ENCODE peak calls at places on chromosomes 13 and 19, in ten cellular contexts. Z, C, T, M, K, V, W, I, O and U are unnamed samples.

GRCh38 chr19:12880551-12881171 is 588 bp downstream of the DNASE2 start:
- DNase-seq in Z (peak; percentile 43), C (no peak), T (no peak), M (no peak), K (peak; percentile 48), V (peak; percentile 21), W (peak; percentile 42), I (peak; percentile 22), O (no peak), U (no peak)

GRCh38 chr19:2724148-2724557 is 3.0 kb upstream of the DIRAS1 start:
- DNase-seq in Z (peak; percentile 15), C (no peak), T (no peak), M (no peak), K (no peak), V (no peak), W (no peak), I (no peak), O (no peak), U (no peak)

GRCh38 chr19:41588497-41589209 is 12.7 kb downstream of the CEACAM21 start:
- DNase-seq in Z (no peak), C (no peak), T (peak; percentile 14), M (no peak), K (no peak), V (peak; percentile 38), W (no peak), I (peak; percentile 57), O (no peak), U (no peak)

GRCh38 chr19:2394054-2394668 is 33.2 kb downstream of the TIMM13 start:
- DNase-seq in Z (no peak), C (no peak), T (no peak), M (no peak), K (no peak), V (peak; percentile 45), W (no peak), I (peak; percentile 19), O (no peak), U (no peak)

GRCh38 chr19:46016426-46017094 is 6.3 kb downstream of the PGLYRP1 start:
- DNase-seq in Z (peak; percentile 86), C (peak; percentile 72), T (peak; percentile 70), M (peak; percentile 73), K (peak; percentile 84), V (peak; percentile 84), W (peak; percentile 85), I (peak; percentile 77), O (peak; percentile 70), U (peak; percentile 75)

GRCh38 chr19:45474941-45475516 is 7.2 kb downstream of the FOSB start:
- DNase-seq in Z (no peak), C (no peak), T (no peak), M (no peak), K (no peak), V (no peak), W (no peak), I (no peak), O (no peak), U (no peak)

GRCh38 chr19:13613447-13613846 is 107.2 kb upstream of the CACNA1A start:
- DNase-seq in Z (no peak), C (no peak), T (no peak), M (no peak), K (no peak), V (no peak), W (no peak), I (no peak), O (no peak), U (no peak)

GRCh38 chr19:35251456-35251855 is 2.7 kb downstream of the LSR start:
- DNase-seq in Z (no peak), C (no peak), T (no peak), M (no peak), K (no peak), V (no peak), W (no peak), I (no peak), O (no peak), U (no peak)

GRCh38 chr19:28296506-28296905 is 916.4 kb downstream of the UQCRFS1 start:
- DNase-seq in Z (no peak), C (no peak), T (peak; percentile 89), M (no peak), K (no peak), V (no peak), W (no peak), I (peak; percentile 20), O (no peak), U (no peak)

GRCh38 chr13:106133025-106133424 is 402.4 kb downstream of the EFNB2 start:
- DNase-seq in Z (no peak), C (no peak), T (peak; percentile 74), M (no peak), K (no peak), V (no peak), W (no peak), I (peak; percentile 93), O (no peak), U (no peak)

GRCh38 chr13:102392810-102393209 is 9.0 kb downstream of the FGF14 start:
- DNase-seq in Z (no peak), C (no peak), T (peak; percentile 43), M (no peak), K (no peak), V (no peak), W (peak; percentile 22), I (no peak), O (no peak), U (no peak)

GRCh38 chr13:40254394-40254793 is 412.0 kb downstream of the FOXO1 start:
- DNase-seq in Z (no peak), C (no peak), T (no peak), M (no peak), K (no peak), V (no peak), W (no peak), I (peak; percentile 22), O (no peak), U (no peak)

GRCh38 chr13:26584713-26585112 is 27.2 kb downstream of the WASF3 start:
- DNase-seq in Z (no peak), C (no peak), T (peak; percentile 86), M (no peak), K (no peak), V (no peak), W (no peak), I (peak; percentile 89), O (no peak), U (no peak)

GRCh38 chr19:14347999-14348889 is 33.0 kb upstream of the ADGRE5 start:
- DNase-seq in Z (peak; percentile 75), C (peak; percentile 60), T (peak; percentile 43), M (peak; percentile 51), K (peak; percentile 74), V (peak; percentile 74), W (peak; percentile 80), I (peak; percentile 58), O (peak; percentile 60), U (peak; percentile 56)

GRCh38 chr19:41641879-41642485 is 15.1 kb upstream of the CEACAM4 start:
- DNase-seq in Z (peak; percentile 69), C (peak; percentile 56), T (peak; percentile 54), M (peak; percentile 29), K (peak; percentile 59), V (peak; percentile 67), W (peak; percentile 68), I (peak; percentile 57), O (peak; percentile 34), U (no peak)

GRCh38 chr13:33261426-33262068 is 24.0 kb downstream of the STARD13 start:
- DNase-seq in Z (no peak), C (no peak), T (no peak), M (no peak), K (no peak), V (no peak), W (no peak), I (no peak), O (no peak), U (no peak)

GRCh38 chr13:114101831-114102520 is 30.4 kb downstream of the RASA3 start:
- DNase-seq in Z (no peak), C (no peak), T (no peak), M (no peak), K (peak; percentile 14), V (no peak), W (no peak), I (no peak), O (no peak), U (no peak)

GRCh38 chr13:25752957-25753540 is 298.8 kb downstream of the SHISA2 start:
- DNase-seq in Z (no peak), C (no peak), T (peak; percentile 81), M (no peak), K (peak; percentile 76), V (peak; percentile 50), W (no peak), I (peak; percentile 63), O (no peak), U (no peak)

GRCh38 chr19:53034948-53035675 is 9.4 kb upstream of the ERVV-2 start:
- DNase-seq in Z (no peak), C (no peak), T (no peak), M (no peak), K (no peak), V (no peak), W (no peak), I (no peak), O (no peak), U (no peak)

GRCh38 chr13:30453727-30454126 is 12.0 kb downstream of the HMGB1 start:
- DNase-seq in Z (no peak), C (no peak), T (peak; percentile 42), M (no peak), K (no peak), V (no peak), W (no peak), I (no peak), O (no peak), U (no peak)

GRCh38 chr13:49113526-49114286 is 106.4 kb upstream of the MLNR start:
- DNase-seq in Z (no peak), C (no peak), T (peak; percentile 78), M (no peak), K (no peak), V (no peak), W (no peak), I (peak; percentile 49), O (no peak), U (no peak)

GRCh38 chr13:102038787-102039186 is 363.1 kb downstream of the FGF14 start:
- DNase-seq in Z (no peak), C (no peak), T (no peak), M (no peak), K (no peak), V (no peak), W (no peak), I (no peak), O (no peak), U (no peak)

GRCh38 chr13:113863511-113864302 is at the start of gene GAS6:
- DNase-seq in Z (peak; percentile 49), C (no peak), T (no peak), M (peak; percentile 10), K (peak; percentile 72), V (no peak), W (no peak), I (peak; percentile 60), O (no peak), U (no peak)

GRCh38 chr19:50432658-50433057 is at the start of gene MYBPC2:
- DNase-seq in Z (no peak), C (no peak), T (no peak), M (no peak), K (no peak), V (no peak), W (no peak), I (no peak), O (no peak), U (no peak)

GRCh38 chr13:40984670-40985366 is 34.3 kb downstream of the ELF1 start:
- DNase-seq in Z (no peak), C (no peak), T (peak; percentile 18), M (no peak), K (no peak), V (no peak), W (no peak), I (no peak), O (no peak), U (no peak)

GRCh38 chr13:75135325-75135825 is 346.6 kb downstream of the TBC1D4 start:
- DNase-seq in Z (no peak), C (no peak), T (peak; percentile 96), M (no peak), K (no peak), V (no peak), W (no peak), I (peak; percentile 97), O (no peak), U (no peak)

GRCh38 chr13:110521296-110521680 is 40.2 kb downstream of the RAB20 start:
- DNase-seq in Z (no peak), C (no peak), T (no peak), M (no peak), K (no peak), V (no peak), W (no peak), I (no peak), O (no peak), U (no peak)

GRCh38 chr13:76798037-76798436 is 88.2 kb downstream of the KCTD12 start:
- DNase-seq in Z (no peak), C (no peak), T (peak; percentile 18), M (no peak), K (no peak), V (no peak), W (no peak), I (no peak), O (no peak), U (no peak)